ENCODE peak calls at places on chromosomes 4 and X, in eight cellular contexts. Y is bronchial epithelial cell; B is CD8-positive, alpha-beta T cell; X is epithelial cell of esophagus; J is lower lobe of right lung; L is tibial nerve; T is left lung; S is nephron progenitor cell. M is an unnamed sample.

GRCh38 chr4:168713193-168713592 is 216.3 kb downstream of the PALLD start:
- DNase-seq in B (no peak), T (no peak), Y (no peak), X (no peak), J (no peak), L (no peak), S (no peak), M (no peak)

GRCh38 chrX:107861056-107861455 is 35.4 kb downstream of the MID2 start:
- DNase-seq in S (no peak), X (peak; percentile 32), T (no peak), B (no peak), Y (peak; percentile 37), L (no peak), J (no peak), M (no peak)

GRCh38 chr4:83618431-83618830 is 82.5 kb downstream of the GPAT3 start:
- DNase-seq in S (no peak), B (no peak), L (no peak), X (peak; percentile 87), T (peak; percentile 54), J (no peak), Y (peak; percentile 81), M (no peak)

GRCh38 chr4:88613417-88613875 is 21.2 kb downstream of the HERC3 start:
- DNase-seq in J (no peak), T (no peak), S (no peak), Y (peak; percentile 55), X (no peak), L (no peak), B (peak; percentile 32), M (no peak)

GRCh38 chr4:87559090-87559837 is 30.1 kb upstream of the SPARCL1 start:
- DNase-seq in X (no peak), Y (no peak), T (no peak), S (peak; percentile 4), B (peak; percentile 22), J (no peak), L (no peak), M (no peak)

GRCh38 chrX:47217121-47217851 is 1.2 kb upstream of the CDK16 start:
- DNase-seq in T (no peak), S (no peak), B (no peak), L (no peak), J (peak; percentile 50), X (peak; percentile 91), Y (peak; percentile 83), M (no peak)

GRCh38 chrX:119234931-119235555 is 1.0 kb upstream of the PGRMC1 start:
- DNase-seq in L (peak; percentile 5), X (no peak), B (no peak), S (peak; percentile 5), J (no peak), Y (no peak), T (no peak), M (no peak)

GRCh38 chrX:25524150-25524549 is 508.4 kb upstream of the ARX start:
- DNase-seq in Y (peak; percentile 45), J (no peak), L (no peak), B (no peak), S (no peak), X (peak; percentile 18), T (no peak), M (no peak)

GRCh38 chr4:174406416-174406815 is 115.9 kb downstream of the HPGD start:
- DNase-seq in S (no peak), Y (no peak), B (no peak), T (no peak), L (peak; percentile 58), J (no peak), X (no peak), M (no peak)

GRCh38 chrX:4263005-4263404 is 549.6 kb upstream of the PRKX start:
- DNase-seq in S (no peak), J (no peak), L (no peak), B (no peak), Y (peak; percentile 0), T (no peak), X (peak; percentile 1), M (no peak)

GRCh38 chrX:17744896-17745523 is 7.7 kb downstream of the SCML1 start:
- DNase-seq in S (no peak), Y (peak; percentile 14), X (peak; percentile 10), T (no peak), B (no peak), J (no peak), L (no peak), M (no peak)

GRCh38 chr4:159369256-159369655 is 266.4 kb downstream of the RAPGEF2 start:
- DNase-seq in Y (no peak), X (no peak), J (no peak), L (no peak), B (no peak), T (no peak), S (no peak), M (no peak)

GRCh38 chr4:145891958-145892357 is 46.7 kb downstream of the ZNF827 start:
- DNase-seq in L (no peak), J (no peak), X (no peak), Y (no peak), B (no peak), S (no peak), T (no peak), M (no peak)

GRCh38 chrX:40423299-40423698 is 157.5 kb upstream of the ATP6AP2 start:
- DNase-seq in Y (peak; percentile 7), X (peak; percentile 34), B (no peak), J (no peak), T (no peak), L (no peak), S (no peak), M (no peak)

GRCh38 chr4:74018771-74019170 is 19.7 kb downstream of the CXCL3 start:
- DNase-seq in T (no peak), J (peak; percentile 49), Y (peak; percentile 73), B (no peak), X (peak; percentile 68), L (no peak), S (no peak), M (no peak)

GRCh38 chr4:81839347-81840042 is 367.8 kb upstream of the RASGEF1B start:
- DNase-seq in Y (peak; percentile 4), B (no peak), L (no peak), T (no peak), X (peak; percentile 27), J (no peak), S (no peak), M (no peak)

DNA sequence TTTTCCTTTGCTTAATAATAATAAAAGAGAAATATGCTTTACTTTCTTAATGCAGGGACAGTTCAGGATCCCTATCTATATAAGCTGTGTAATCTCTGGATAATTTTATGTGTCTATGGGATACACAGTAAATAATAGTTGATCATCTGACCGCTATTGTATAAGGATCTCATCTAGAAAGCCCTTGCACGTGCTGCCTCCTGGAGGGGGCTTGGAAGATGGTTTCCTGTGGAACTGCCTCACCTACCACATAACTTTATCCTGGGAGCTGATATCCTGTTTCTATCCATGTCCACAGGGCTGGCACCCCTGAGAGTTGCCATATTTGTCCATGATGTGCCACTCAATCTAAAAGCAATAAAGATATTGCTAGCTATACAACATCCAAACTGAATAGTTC is 139.3 kb upstream of the FRMPD4 start:
- DNase-seq in L (no peak), Y (no peak), S (no peak), X (no peak), J (no peak), T (no peak), B (no peak), M (no peak)
- TF ChIP-seq CTCF in L (no peak), Y (no peak), S (no peak), X (no peak), J (no peak), T (no peak), B (no peak), M (no peak)

DNA sequence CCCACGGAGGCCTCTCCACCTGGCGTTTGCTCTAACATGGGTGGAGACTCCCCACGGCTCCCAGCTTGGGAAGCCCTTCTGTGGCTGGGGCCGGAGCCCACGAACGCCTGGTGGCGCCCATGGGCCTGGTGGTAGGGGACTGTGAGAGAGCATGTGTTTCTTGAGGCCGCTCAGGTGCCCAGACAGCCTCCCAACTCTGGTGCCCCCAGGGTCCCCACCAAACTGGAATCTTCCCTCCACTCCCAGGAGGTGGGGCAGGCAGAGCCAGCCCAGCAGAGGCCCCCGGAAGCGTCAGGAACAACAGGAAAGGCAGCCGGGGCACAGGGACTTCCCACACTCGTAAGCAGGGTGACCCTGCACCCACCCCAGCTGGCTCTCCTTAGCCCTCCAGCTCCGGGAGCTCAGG is 33.3 kb upstream of the FGFR3 start:
- DNase-seq in X (no peak), T (no peak), B (no peak), S (no peak), Y (no peak), J (no peak), L (no peak), M (no peak)
- TF ChIP-seq CTCF in X (no peak), T (no peak), B (no peak), S (no peak), Y (peak; percentile 33), J (no peak), L (no peak), M (no peak)

DNA sequence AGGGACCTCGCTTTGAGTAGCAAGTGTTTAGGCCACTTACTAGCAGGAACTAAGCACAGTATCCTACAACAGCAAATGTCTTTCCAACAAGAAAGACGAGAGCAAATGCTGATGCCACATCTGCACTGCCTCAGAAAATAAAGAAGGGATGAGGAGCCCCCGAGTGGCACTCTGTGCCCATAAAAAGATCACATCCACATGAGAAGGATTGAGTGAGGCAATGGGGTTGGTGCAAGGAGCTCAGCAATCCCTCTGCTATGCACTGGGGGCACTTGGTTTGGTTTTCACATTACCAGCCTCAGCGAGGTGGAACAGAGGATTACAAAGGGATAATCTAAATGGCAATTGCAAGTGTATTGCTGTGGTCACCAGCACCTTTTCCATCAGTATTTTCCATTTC is 252.8 kb upstream of the SLC7A11 start:
- DNase-seq in L (no peak), X (peak; percentile 30), B (no peak), Y (peak; percentile 23), T (no peak), S (peak; percentile 2), J (no peak), M (no peak)
- TF ChIP-seq CTCF in L (no peak), X (peak; percentile 15), B (no peak), Y (peak; percentile 31), T (no peak), S (no peak), J (peak; percentile 9), M (no peak)

GRCh38 chr4:184587746-184588145 is 61.5 kb downstream of the CASP3 start:
- DNase-seq in S (no peak), J (no peak), L (no peak), X (no peak), B (no peak), T (no peak), Y (no peak), M (no peak)

GRCh38 chr4:184588893-184589292 is 60.4 kb downstream of the CASP3 start:
- DNase-seq in T (no peak), B (no peak), L (no peak), J (no peak), X (no peak), Y (no peak), S (no peak), M (no peak)

DNA sequence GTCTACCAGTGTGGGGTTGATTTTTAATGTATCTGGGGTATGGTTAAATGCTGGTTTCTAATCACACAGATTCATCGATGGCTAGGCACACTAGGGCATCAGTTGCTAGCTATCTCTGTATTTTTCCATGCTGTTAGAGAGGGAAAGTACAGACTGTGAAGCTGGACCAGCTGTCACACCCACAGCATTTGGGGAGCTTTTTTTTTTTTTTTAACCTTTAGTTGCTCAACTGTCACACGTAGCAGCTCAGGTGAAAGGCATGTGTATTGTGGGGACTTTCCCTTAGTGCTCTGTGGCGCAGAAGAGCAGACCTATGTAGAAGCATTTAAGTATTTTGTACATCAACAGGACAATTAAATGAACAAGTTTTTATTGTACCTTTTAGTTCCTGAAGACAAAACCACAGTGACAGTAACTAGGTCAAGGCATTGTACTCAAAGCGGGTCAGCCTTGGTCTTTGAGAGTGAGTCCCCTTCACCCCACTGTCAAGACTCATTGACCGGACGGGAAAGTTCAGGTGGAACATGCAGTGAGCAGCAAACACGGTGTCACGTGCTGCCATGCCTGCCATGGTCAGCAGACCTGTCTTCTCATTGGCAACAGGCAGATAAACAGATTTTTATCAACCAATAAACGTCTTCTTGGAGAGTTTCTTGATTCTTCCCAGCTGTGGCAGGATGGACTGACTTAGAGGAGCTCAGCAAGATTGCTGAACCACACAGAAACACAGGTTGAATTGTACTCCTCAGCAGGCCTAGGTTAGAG is 65.3 kb downstream of the CASP3 start:
- DNase-seq in Y (no peak), T (no peak), L (no peak), X (no peak), S (no peak), B (no peak), J (no peak), M (no peak)
- TF ChIP-seq CTCF in Y (no peak), T (no peak), L (no peak), X (no peak), S (no peak), B (no peak), J (no peak), M (no peak)

M was measured in mesothelial cell of epicardium.